ENCODE peak calls at places on chromosome 19, in ten cellular contexts. Q, B, I, T, G, A, Y, M, X and K are unnamed samples.

GRCh38 chr19:55676384-55676783 is 1.4 kb downstream of the EPN1 start:
- DNase-seq in A (no peak), B (no peak), Q (peak), X (peak), G (no peak), I (no peak), Y (no peak), T (no peak), M (no peak), K (no peak)

GRCh38 chr19:57008432-57008831 is 111.4 kb upstream of the USP29 start:
- DNase-seq in X (no peak), M (no peak), A (no peak), Q (no peak), I (no peak), G (no peak), B (no peak), T (no peak), Y (no peak), K (no peak)

GRCh38 chr19:45794627-45795026 is 2.0 kb upstream of the DMWD start:
- DNase-seq in A (no peak), X (no peak), B (no peak), Y (no peak), Q (no peak), G (no peak), I (no peak), M (no peak), T (no peak), K (no peak)

GRCh38 chr19:751501-752341 is 809 bp downstream of the MISP start:
- DNase-seq in T (no peak), M (peak), I (no peak), Y (no peak), Q (peak), G (no peak), A (peak), B (no peak), X (peak), K (no peak)

GRCh38 chr19:13417054-13417453 is 89.2 kb downstream of the CACNA1A start:
- DNase-seq in A (no peak), Q (no peak), B (no peak), X (no peak), T (no peak), G (no peak), Y (no peak), I (peak), M (no peak), K (no peak)

GRCh38 chr19:42277821-42278809 is 9.1 kb downstream of the CIC start:
- DNase-seq in X (peak), Y (peak), B (no peak), G (peak), A (no peak), I (no peak), T (no peak), M (no peak), Q (peak), K (no peak)

GRCh38 chr19:42410371-42410770 is 16.8 kb downstream of the LIPE start:
- DNase-seq in Q (no peak), T (no peak), G (no peak), B (no peak), Y (no peak), I (no peak), X (no peak), M (no peak), A (no peak), K (no peak)

GRCh38 chr19:8371011-8371804 is 7.3 kb downstream of the ANGPTL4 start:
- DNase-seq in T (no peak), A (no peak), Y (no peak), Q (no peak), I (no peak), M (no peak), X (no peak), G (peak), B (no peak), K (no peak)

GRCh38 chr19:1287622-1288527 is 2.2 kb downstream of the EFNA2 start:
- DNase-seq in X (no peak), I (no peak), G (no peak), Y (no peak), Q (no peak), M (no peak), A (no peak), T (no peak), B (no peak), K (no peak)

GRCh38 chr19:15640904-15641597 is 354 bp downstream of the CYP4F3 start:
- DNase-seq in X (no peak), Y (no peak), B (no peak), Q (no peak), I (no peak), A (no peak), M (no peak), G (no peak), T (no peak), K (no peak)

GRCh38 chr19:34489175-34489574 is 7.6 kb downstream of the WTIP start:
- DNase-seq in G (no peak), X (no peak), Y (no peak), A (no peak), B (no peak), M (peak), I (no peak), T (no peak), Q (no peak), K (no peak)

GRCh38 chr19:6161271-6161850 is 25.9 kb downstream of the ACSBG2 start:
- DNase-seq in B (peak), A (no peak), M (no peak), I (peak), Y (no peak), G (peak), X (peak), Q (peak), T (no peak), K (no peak)

GRCh38 chr19:34475026-34475974 is 6.3 kb upstream of the WTIP start:
- DNase-seq in I (no peak), B (no peak), M (peak), X (peak), T (no peak), A (no peak), G (no peak), Y (no peak), Q (peak), K (no peak)